ENCODE peak calls at places on chromosomes 6 and 20, in four cellular contexts. X, J, F and E are unnamed samples.

GRCh38 chr6:137271245-137272183 is 52.3 kb upstream of the IFNGR1 start:
- DNase-seq in X (no peak), J (no peak), F (peak; percentile 61), E (peak; percentile 30)

GRCh38 chr6:144615870-144616269 is 330.7 kb downstream of the UTRN start:
- DNase-seq in X (no peak), J (no peak), F (no peak), E (no peak)

GRCh38 chr6:34982424-34982852 is 93.4 kb downstream of the ANKS1A start:
- DNase-seq in X (no peak), J (no peak), F (peak; percentile 66), E (no peak)

GRCh38 chr20:52448513-52448912 is 256.9 kb upstream of the ZFP64 start:
- DNase-seq in X (no peak), J (no peak), F (no peak), E (no peak)

GRCh38 chr6:110432285-110432899 is 17.0 kb upstream of the DDO start:
- DNase-seq in X (no peak), J (no peak), F (no peak), E (no peak)

GRCh38 chr6:100228437-100229424 is 234.7 kb upstream of the MCHR2 start:
- DNase-seq in X (peak; percentile 37), J (peak; percentile 81), F (peak; percentile 93), E (peak; percentile 67)

GRCh38 chr6:138107078-138107751 is at the start of gene PERP:
- DNase-seq in X (no peak), J (peak; percentile 60), F (peak; percentile 73), E (peak; percentile 42)

GRCh38 chr20:10553326-10553984 is 118.3 kb downstream of the SLX4IP start:
- DNase-seq in X (no peak), J (peak; percentile 64), F (peak; percentile 58), E (peak; percentile 49)

GRCh38 chr6:135852775-135853174 is 1.3 kb downstream of the PDE7B start:
- DNase-seq in X (no peak), J (no peak), F (no peak), E (no peak)

GRCh38 chr6:136739071-136739470 is 53.2 kb downstream of the MAP3K5 start:
- DNase-seq in X (no peak), J (no peak), F (no peak), E (no peak)

GRCh38 chr6:28587011-28587745 is 61.5 kb downstream of the GPX5 start:
- DNase-seq in X (no peak), J (peak; percentile 84), F (no peak), E (peak; percentile 80)

GRCh38 chr6:33700391-33701050 is 11.0 kb downstream of the UQCC2 start:
- DNase-seq in X (no peak), J (peak; percentile 86), F (peak; percentile 90), E (peak; percentile 62)
- TF ChIP-seq USF1 in X (no peak), J (no peak), F (no peak), E (no peak)

GRCh38 chr6:18307006-18307405 is 42.7 kb upstream of the DEK start:
- DNase-seq in X (no peak), J (no peak), F (no peak), E (no peak)

GRCh38 chr6:18308070-18308735 is 43.9 kb upstream of the DEK start:
- DNase-seq in X (no peak), J (no peak), F (no peak), E (no peak)

GRCh38 chr6:18302561-18303439 is 38.5 kb upstream of the DEK start:
- DNase-seq in X (no peak), J (no peak), F (peak; percentile 41), E (no peak)
- TF ChIP-seq CTCF in X (peak; percentile 30), J (no peak), F (peak; percentile 56), E (peak; percentile 24)

GRCh38 chr6:2630362-2630761 is 120.4 kb downstream of the MYLK4 start:
- DNase-seq in X (no peak), J (no peak), F (peak; percentile 18), E (no peak)
- TF ChIP-seq USF1 in X (no peak), J (no peak), F (no peak), E (no peak)

GRCh38 chr6:142947702-142948480 is 2.9 kb upstream of the HIVEP2 start:
- DNase-seq in X (no peak), J (no peak), F (no peak), E (no peak)

GRCh38 chr6:142945071-142945445 is at the start of gene HIVEP2:
- DNase-seq in X (no peak), J (peak; percentile 84), F (peak; percentile 68), E (peak; percentile 80)

GRCh38 chr6:142946924-142947701 is 2.1 kb upstream of the HIVEP2 start:
- DNase-seq in X (no peak), J (peak; percentile 59), F (peak; percentile 48), E (peak; percentile 86)

GRCh38 chr6:142945446-142946180 is 637 bp upstream of the HIVEP2 start:
- DNase-seq in X (no peak), J (peak; percentile 68), F (peak; percentile 32), E (peak; percentile 74)

DNA sequence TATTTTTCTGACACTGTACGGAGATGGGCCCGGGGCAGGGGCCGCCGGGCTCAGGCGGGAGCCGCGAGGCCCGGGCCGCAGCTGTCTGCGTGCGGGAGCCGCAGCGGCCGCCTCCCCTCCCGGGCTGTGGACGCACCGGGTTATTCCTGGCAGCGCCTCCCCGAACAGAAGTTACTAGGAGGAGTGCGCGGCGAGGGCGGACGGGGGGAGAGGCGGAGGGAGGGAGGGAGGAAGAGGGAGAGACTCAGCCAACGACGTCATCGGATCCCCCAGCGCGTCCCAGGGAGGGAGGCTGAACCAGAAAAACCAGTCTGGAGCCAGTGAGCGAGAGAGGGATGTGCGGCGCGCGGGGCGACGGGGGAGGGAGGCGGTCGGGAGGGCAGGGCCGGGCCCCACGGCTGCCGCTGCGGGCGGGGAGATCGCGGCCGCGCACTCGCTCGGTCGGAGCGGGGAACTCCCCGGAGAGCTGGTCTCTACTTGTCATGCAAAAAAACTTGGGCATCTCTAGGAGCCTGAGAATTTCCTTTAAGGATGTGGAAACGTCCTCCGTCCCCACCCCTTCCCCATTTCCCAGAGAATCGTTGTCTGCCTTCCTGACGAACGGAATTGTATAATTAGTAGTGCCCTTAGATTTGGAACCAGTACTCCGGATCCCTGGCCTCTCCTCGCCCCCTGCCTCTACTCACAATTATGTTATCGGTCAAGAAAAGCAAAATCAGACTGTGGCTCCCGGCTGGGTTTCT is 1.4 kb upstream of the HIVEP2 start:
- DNase-seq in X (no peak), J (peak; percentile 96), F (peak; percentile 83), E (peak; percentile 92)
- TF ChIP-seq CTCF in X (no peak), J (no peak), F (no peak), E (peak; percentile 9)